ENCODE peak calls at places on chromosomes 7 and 10, in five cellular contexts. One of them, this sample, is unnamed.

GRCh38 chr10:61939575-61940301 is 38.2 kb downstream of the ARID5B start:
- DNase-seq in GM12865: peak
- DNase-seq in IMR-90: peak
- DNase-seq in prostate gland: no peak
- DNase-seq in MCF 10A: peak
- DNase-seq in this sample: no peak

GRCh38 chr7:95871078-95871848 is 98.9 kb downstream of the DYNC1I1 start:
- DNase-seq in GM12865: peak
- DNase-seq in IMR-90: peak
- DNase-seq in prostate gland: peak
- DNase-seq in MCF 10A: peak
- DNase-seq in this sample: peak

GRCh38 chr10:115093286-115093775 is at the start of gene ATRNL1:
- DNase-seq in GM12865: peak
- DNase-seq in IMR-90: no peak
- DNase-seq in prostate gland: no peak
- DNase-seq in MCF 10A: no peak
- DNase-seq in this sample: peak

GRCh38 chr7:151775547-151776443 is 101.1 kb downstream of the PRKAG2 start:
- DNase-seq in GM12865: no peak
- DNase-seq in IMR-90: no peak
- DNase-seq in prostate gland: no peak
- DNase-seq in MCF 10A: no peak
- DNase-seq in this sample: no peak

GRCh38 chr10:102596506-102596971 is 47.7 kb upstream of the TRIM8 start:
- DNase-seq in GM12865: peak
- DNase-seq in IMR-90: peak
- DNase-seq in prostate gland: peak
- DNase-seq in MCF 10A: peak
- DNase-seq in this sample: peak

GRCh38 chr10:96949039-96949683 is 117.1 kb downstream of the LCOR start:
- DNase-seq in GM12865: no peak
- DNase-seq in IMR-90: no peak
- DNase-seq in prostate gland: no peak
- DNase-seq in MCF 10A: no peak
- DNase-seq in this sample: no peak

GRCh38 chr7:32518534-32519140 is 23.3 kb downstream of the AVL9 start:
- DNase-seq in GM12865: no peak
- DNase-seq in IMR-90: peak
- DNase-seq in prostate gland: no peak
- DNase-seq in MCF 10A: peak
- DNase-seq in this sample: no peak

GRCh38 chr10:11798862-11799735 is 24.1 kb upstream of the PROSER2 start:
- DNase-seq in GM12865: no peak
- DNase-seq in IMR-90: no peak
- DNase-seq in prostate gland: no peak
- DNase-seq in MCF 10A: no peak
- DNase-seq in this sample: no peak

GRCh38 chr7:92813390-92814024 is 22.9 kb downstream of the CDK6 start:
- DNase-seq in GM12865: peak
- DNase-seq in IMR-90: peak
- DNase-seq in prostate gland: no peak
- DNase-seq in MCF 10A: no peak
- DNase-seq in this sample: no peak

GRCh38 chr7:44222074-44222473 is 21.3 kb downstream of the YKT6 start:
- DNase-seq in GM12865: no peak
- DNase-seq in IMR-90: no peak
- DNase-seq in prostate gland: no peak
- DNase-seq in MCF 10A: no peak
- DNase-seq in this sample: no peak

GRCh38 chr10:80472234-80473095 is 18.4 kb downstream of the TSPAN14 start:
- DNase-seq in GM12865: peak
- DNase-seq in IMR-90: peak
- DNase-seq in prostate gland: no peak
- DNase-seq in MCF 10A: peak
- DNase-seq in this sample: peak

GRCh38 chr10:20535846-20536245 is 361.3 kb downstream of the NEBL start:
- DNase-seq in GM12865: no peak
- DNase-seq in IMR-90: no peak
- DNase-seq in prostate gland: no peak
- DNase-seq in MCF 10A: no peak
- DNase-seq in this sample: no peak

GRCh38 chr7:141231018-141231792 is 157.3 kb downstream of the TMEM178B start:
- DNase-seq in GM12865: peak
- DNase-seq in IMR-90: peak
- DNase-seq in prostate gland: no peak
- DNase-seq in MCF 10A: peak
- DNase-seq in this sample: no peak

GRCh38 chr10:29635711-29636144 is 957 bp upstream of the SVIL start:
- DNase-seq in GM12865: peak
- DNase-seq in IMR-90: peak
- DNase-seq in prostate gland: no peak
- DNase-seq in MCF 10A: no peak
- DNase-seq in this sample: no peak

GRCh38 chr7:117384693-117385092 is 42.6 kb downstream of the ASZ1 start:
- DNase-seq in GM12865: no peak
- DNase-seq in IMR-90: no peak
- DNase-seq in prostate gland: no peak
- DNase-seq in MCF 10A: no peak
- DNase-seq in this sample: no peak

GRCh38 chr7:115910541-115911164 is 119.9 kb downstream of the TFEC start:
- DNase-seq in GM12865: peak
- DNase-seq in IMR-90: peak
- DNase-seq in prostate gland: no peak
- DNase-seq in MCF 10A: peak
- DNase-seq in this sample: peak
- TF ChIP-seq CTCF in GM12865: peak
- TF ChIP-seq CTCF in IMR-90: peak
- TF ChIP-seq CTCF in prostate gland: peak
- TF ChIP-seq CTCF in MCF 10A: peak
- TF ChIP-seq CTCF in this sample: peak

DNA sequence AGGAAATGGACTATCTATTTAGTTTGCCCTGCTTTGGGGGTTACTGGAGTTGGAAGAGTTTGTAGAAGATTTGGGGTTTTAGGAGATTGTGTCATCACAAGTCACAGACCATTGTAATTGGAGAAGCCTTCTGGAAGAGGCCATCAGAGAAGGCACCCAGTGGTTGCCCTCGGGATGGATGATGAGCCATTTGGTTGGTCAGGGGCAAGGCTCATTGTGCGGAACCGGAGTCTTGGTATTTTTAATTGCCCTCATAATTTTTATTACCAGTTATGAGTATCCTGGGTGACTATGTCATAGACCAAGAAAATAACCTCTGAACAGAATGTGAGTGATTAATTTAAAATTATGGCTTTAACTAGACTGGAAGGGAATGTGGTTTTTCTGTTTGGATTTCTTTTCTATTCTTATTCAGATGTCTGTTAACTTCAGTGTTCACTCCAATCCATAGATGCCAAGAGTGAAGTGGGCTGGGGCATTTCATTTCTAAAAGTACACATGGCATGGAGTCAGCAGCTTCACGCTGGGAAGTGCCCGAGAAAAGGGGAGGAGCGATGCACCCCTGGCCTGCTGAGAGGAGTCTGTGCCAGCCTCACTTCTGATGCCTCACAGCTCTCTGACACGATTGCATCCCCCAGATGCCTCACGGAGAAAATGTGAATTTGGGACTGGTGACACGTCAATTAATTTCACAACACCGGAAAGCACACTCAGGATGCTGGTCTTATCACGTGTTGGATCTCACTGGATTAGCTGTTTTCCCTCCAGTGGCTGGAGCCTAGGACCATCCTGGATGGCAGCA is 225.6 kb upstream of the IGFBP3 start:
- DNase-seq in GM12865: no peak
- DNase-seq in IMR-90: peak
- DNase-seq in prostate gland: no peak
- DNase-seq in MCF 10A: peak
- DNase-seq in this sample: no peak
- TF ChIP-seq CTCF in GM12865: no peak
- TF ChIP-seq CTCF in IMR-90: no peak
- TF ChIP-seq CTCF in prostate gland: no peak
- TF ChIP-seq CTCF in MCF 10A: no peak
- TF ChIP-seq CTCF in this sample: no peak

GRCh38 chr10:6050801-6051445 is 11.2 kb downstream of the IL2RA start:
- DNase-seq in GM12865: peak
- DNase-seq in IMR-90: peak
- DNase-seq in prostate gland: peak
- DNase-seq in MCF 10A: peak
- DNase-seq in this sample: peak
- TF ChIP-seq CTCF in GM12865: peak
- TF ChIP-seq CTCF in IMR-90: no peak
- TF ChIP-seq CTCF in prostate gland: peak
- TF ChIP-seq CTCF in MCF 10A: peak
- TF ChIP-seq CTCF in this sample: peak

GRCh38 chr10:2619927-2620326 is 447.4 kb upstream of the PFKP start:
- DNase-seq in GM12865: no peak
- DNase-seq in IMR-90: no peak
- DNase-seq in prostate gland: no peak
- DNase-seq in MCF 10A: no peak
- DNase-seq in this sample: no peak

GRCh38 chr10:2623675-2624274 is 443.6 kb upstream of the PFKP start:
- DNase-seq in GM12865: no peak
- DNase-seq in IMR-90: no peak
- DNase-seq in prostate gland: no peak
- DNase-seq in MCF 10A: no peak
- DNase-seq in this sample: no peak

GRCh38 chr10:2625094-2625493 is 442.3 kb upstream of the PFKP start:
- DNase-seq in GM12865: no peak
- DNase-seq in IMR-90: no peak
- DNase-seq in prostate gland: no peak
- DNase-seq in MCF 10A: no peak
- DNase-seq in this sample: no peak

GRCh38 chr10:2620827-2621521 is 446.4 kb upstream of the PFKP start:
- DNase-seq in GM12865: no peak
- DNase-seq in IMR-90: no peak
- DNase-seq in prostate gland: no peak
- DNase-seq in MCF 10A: peak
- DNase-seq in this sample: no peak

DNA sequence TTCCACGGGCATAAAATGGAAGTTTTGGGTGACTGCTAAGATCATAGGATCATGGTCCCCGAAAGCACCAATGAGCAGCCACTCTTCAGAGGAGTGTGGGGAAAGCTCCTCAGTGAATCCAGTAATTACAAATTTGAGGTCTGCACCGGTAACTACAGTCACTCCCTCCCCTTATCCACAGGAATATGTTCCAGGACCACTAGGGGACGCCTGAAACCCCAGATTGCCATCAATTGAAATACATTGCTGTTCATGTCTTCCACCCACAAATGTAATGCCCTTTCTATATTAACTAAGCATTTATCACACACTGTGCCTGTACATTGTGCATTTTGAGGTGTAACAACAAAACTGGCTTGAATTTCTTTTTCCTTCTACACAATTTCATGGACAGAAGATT is 447.9 kb upstream of the PFKP start:
- DNase-seq in GM12865: peak
- DNase-seq in IMR-90: no peak
- DNase-seq in prostate gland: no peak
- DNase-seq in MCF 10A: peak
- DNase-seq in this sample: no peak
- TF ChIP-seq CTCF in GM12865: peak
- TF ChIP-seq CTCF in IMR-90: no peak
- TF ChIP-seq CTCF in prostate gland: no peak
- TF ChIP-seq CTCF in MCF 10A: peak
- TF ChIP-seq CTCF in this sample: peak

GRCh38 chr7:26562841-26563240 is 271.2 kb downstream of the SNX10 start:
- DNase-seq in GM12865: no peak
- DNase-seq in IMR-90: no peak
- DNase-seq in prostate gland: no peak
- DNase-seq in MCF 10A: no peak
- DNase-seq in this sample: no peak
- TF ChIP-seq CTCF in GM12865: no peak
- TF ChIP-seq CTCF in IMR-90: no peak
- TF ChIP-seq CTCF in prostate gland: no peak
- TF ChIP-seq CTCF in MCF 10A: peak
- TF ChIP-seq CTCF in this sample: no peak

GRCh38 chr7:143318661-143319060 is 2.8 kb downstream of the CLCN1 start:
- DNase-seq in GM12865: no peak
- DNase-seq in IMR-90: peak
- DNase-seq in prostate gland: peak
- DNase-seq in MCF 10A: peak
- DNase-seq in this sample: no peak
- TF ChIP-seq CTCF in GM12865: no peak
- TF ChIP-seq CTCF in IMR-90: no peak
- TF ChIP-seq CTCF in prostate gland: peak
- TF ChIP-seq CTCF in MCF 10A: no peak
- TF ChIP-seq CTCF in this sample: no peak

DNA sequence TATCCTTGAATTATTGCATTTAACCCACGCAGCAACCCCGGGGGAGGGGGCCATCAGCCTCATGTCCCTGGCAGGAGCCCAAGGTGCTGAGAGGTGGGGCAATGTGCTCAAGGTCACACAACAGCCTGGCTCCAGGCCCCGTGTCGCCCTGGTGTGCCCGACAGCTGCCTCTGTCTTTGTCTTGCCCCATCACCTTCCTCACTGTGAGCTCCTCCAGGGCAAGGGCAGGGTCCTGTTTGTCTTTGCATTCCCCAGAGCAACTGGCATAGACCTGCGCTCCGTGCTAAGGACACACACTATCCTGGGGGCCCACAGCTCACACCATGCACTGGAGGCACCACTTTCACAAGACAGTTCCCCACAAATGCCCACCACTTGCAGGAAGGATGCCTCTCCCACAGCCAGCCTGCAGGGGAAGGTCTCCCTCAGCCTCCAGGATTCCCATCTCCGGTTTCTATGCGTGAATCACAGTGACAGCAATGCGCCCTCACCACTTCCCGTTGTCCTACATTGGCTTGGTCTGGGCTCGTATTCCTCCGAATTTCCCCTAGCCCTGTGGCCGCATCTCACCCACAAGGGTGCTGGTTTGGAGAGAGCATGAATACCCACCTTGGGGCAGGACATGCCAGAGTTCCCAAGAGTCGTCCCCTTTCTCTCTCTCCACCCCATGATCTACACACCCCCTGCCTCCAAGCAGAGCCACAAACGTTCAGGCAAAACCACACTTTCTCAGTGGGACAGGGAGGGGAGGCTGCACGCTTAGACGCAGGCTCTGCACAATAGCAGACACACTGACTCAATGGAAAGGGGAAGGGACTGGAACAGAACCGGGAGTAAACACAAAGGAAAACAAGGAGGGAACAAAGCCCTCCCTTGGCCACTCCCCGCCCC is 10.3 kb downstream of the ITPRIP start:
- DNase-seq in GM12865: no peak
- DNase-seq in IMR-90: peak
- DNase-seq in prostate gland: no peak
- DNase-seq in MCF 10A: peak
- DNase-seq in this sample: no peak
- TF ChIP-seq CTCF in GM12865: no peak
- TF ChIP-seq CTCF in IMR-90: peak
- TF ChIP-seq CTCF in prostate gland: peak
- TF ChIP-seq CTCF in MCF 10A: no peak
- TF ChIP-seq CTCF in this sample: no peak

DNA sequence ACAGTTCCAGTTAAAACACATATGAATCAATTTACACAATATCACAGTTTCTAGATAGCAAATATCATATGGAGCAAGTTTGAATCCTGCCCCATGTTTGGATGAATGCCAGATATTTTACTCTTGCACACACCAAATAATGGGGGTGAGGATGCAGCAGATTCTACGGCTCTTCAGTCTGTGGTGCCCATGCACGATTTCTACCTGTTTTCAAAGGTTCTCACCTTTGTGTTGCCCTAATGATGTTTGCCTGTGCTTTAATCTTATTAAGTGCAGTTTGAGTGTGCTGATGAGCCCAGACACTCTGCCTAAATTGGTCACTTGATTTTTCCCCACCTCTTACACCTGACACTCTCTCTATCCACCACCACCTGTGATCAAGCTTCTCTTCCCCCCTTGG is 119.6 kb downstream of the NPY start:
- DNase-seq in GM12865: no peak
- DNase-seq in IMR-90: no peak
- DNase-seq in prostate gland: no peak
- DNase-seq in MCF 10A: no peak
- DNase-seq in this sample: no peak
- TF ChIP-seq CTCF in GM12865: no peak
- TF ChIP-seq CTCF in IMR-90: no peak
- TF ChIP-seq CTCF in prostate gland: no peak
- TF ChIP-seq CTCF in MCF 10A: no peak
- TF ChIP-seq CTCF in this sample: no peak